ENCODE peak calls at places on chromosome 17, in seven cellular contexts. K is neural progenitor cell, Y is hepatocyte, Z is GM23338, P is HCT116, H is GM23248, I is PC-3. X is an unnamed sample.

GRCh38 chr17:55706808-55707773 is 15.6 kb downstream of the TMEM100 start:
- DNase-seq in K (peak; percentile 55), Y (no peak), Z (peak; percentile 51), P (no peak), H (no peak), I (no peak), X (no peak)

GRCh38 chr17:44187131-44187899 is 543 bp downstream of the TMUB2 start:
- DNase-seq in K (no peak), Y (no peak), Z (peak; percentile 74), P (no peak), H (peak; percentile 72), I (no peak), X (peak; percentile 26)

GRCh38 chr17:76736349-76737081 is 616 bp downstream of the SRSF2 start:
- DNase-seq in K (peak; percentile 91), Y (peak; percentile 90), Z (peak; percentile 63), P (no peak), H (peak; percentile 87), I (no peak), X (peak; percentile 40)

GRCh38 chr17:56679767-56680422 is 86.4 kb downstream of the NOG start:
- DNase-seq in K (no peak), Y (no peak), Z (no peak), P (no peak), H (peak; percentile 22), I (peak; percentile 80), X (no peak)

GRCh38 chr17:2982854-2983636 is 80.4 kb downstream of the OR1D5 start:
- DNase-seq in K (no peak), Y (peak; percentile 73), Z (no peak), P (no peak), H (peak; percentile 96), I (no peak), X (no peak)

GRCh38 chr17:69943058-69943457 is 132.0 kb upstream of the KCNJ16 start:
- DNase-seq in K (no peak), Y (no peak), Z (no peak), P (no peak), H (no peak), I (no peak), X (no peak)

GRCh38 chr17:28975031-28975430 is 23.7 kb upstream of the PHF12 start:
- DNase-seq in K (no peak), Y (no peak), Z (no peak), P (no peak), H (no peak), I (no peak), X (no peak)

GRCh38 chr17:77129568-77130301 is 11.0 kb upstream of the SEC14L1 start:
- DNase-seq in K (peak; percentile 64), Y (no peak), Z (no peak), P (no peak), H (peak; percentile 51), I (no peak), X (no peak)

GRCh38 chr17:81494984-81495383 is 17.6 kb downstream of the ACTG1 start:
- DNase-seq in K (peak; percentile 10), Y (no peak), Z (no peak), P (no peak), H (peak; percentile 48), I (peak; percentile 34), X (no peak)

GRCh38 chr17:79862771-79863440 is 23.7 kb upstream of the CBX4 start:
- DNase-seq in K (no peak), Y (no peak), Z (no peak), P (no peak), H (no peak), I (no peak), X (no peak)

GRCh38 chr17:60606036-60606435 is 6.0 kb downstream of the PPM1D start:
- DNase-seq in K (no peak), Y (no peak), Z (no peak), P (no peak), H (no peak), I (peak; percentile 36), X (no peak)

DNA sequence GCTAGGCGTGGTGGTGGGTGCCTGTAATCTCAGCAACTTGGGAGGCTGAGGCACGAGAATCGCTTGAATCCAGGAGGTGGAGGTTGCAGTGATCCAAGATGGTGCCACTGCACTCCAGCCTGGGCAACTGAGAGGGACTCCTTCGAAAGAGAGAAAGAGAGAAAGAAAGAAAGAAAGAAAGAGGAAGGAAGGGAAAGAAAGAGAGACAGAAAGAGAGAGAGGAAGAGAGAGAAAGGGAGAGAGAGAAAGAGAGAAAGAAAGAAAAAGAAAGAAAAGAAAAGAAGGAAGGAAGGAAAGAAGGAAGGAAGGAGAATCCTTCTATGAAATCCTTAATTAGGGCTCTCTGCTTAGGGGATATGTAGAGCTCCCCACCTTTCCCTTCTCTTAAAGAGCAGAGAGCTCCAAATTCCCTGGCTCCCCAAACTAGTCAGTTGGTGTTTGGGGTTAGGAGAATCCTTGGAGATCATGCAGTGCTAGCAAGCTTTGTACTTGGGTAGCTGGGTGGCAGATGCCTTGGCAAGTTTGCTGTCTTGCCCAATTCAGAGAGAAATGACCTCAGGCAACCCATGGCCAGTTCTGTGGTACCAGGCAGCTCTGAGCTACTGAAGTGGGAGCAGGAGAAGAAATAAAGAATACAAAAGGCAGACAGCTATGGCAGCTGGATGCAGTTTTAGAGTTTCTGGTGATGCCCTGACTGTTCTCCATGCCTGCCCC is 8.9 kb upstream of the HOXB13 start:
- DNase-seq in K (no peak), Y (no peak), Z (no peak), P (no peak), H (no peak), I (peak; percentile 40), X (no peak)
- TF ChIP-seq EZH2 in K (no peak), Y (no peak), Z (peak; percentile 52), P (no peak), H (no peak), I (no peak), X (no peak)

GRCh38 chr17:74101527-74101926 is 102.0 kb upstream of the RPL38 start:
- DNase-seq in K (no peak), Y (no peak), Z (no peak), P (no peak), H (no peak), I (no peak), X (no peak)

GRCh38 chr17:74097461-74098131 is 105.9 kb upstream of the RPL38 start:
- DNase-seq in K (no peak), Y (no peak), Z (no peak), P (no peak), H (no peak), I (no peak), X (no peak)

GRCh38 chr17:74098378-74099024 is 105.0 kb upstream of the RPL38 start:
- DNase-seq in K (no peak), Y (no peak), Z (no peak), P (no peak), H (no peak), I (no peak), X (no peak)

GRCh38 chr17:74096456-74096855 is 107.0 kb upstream of the RPL38 start:
- DNase-seq in K (no peak), Y (no peak), Z (no peak), P (no peak), H (no peak), I (no peak), X (no peak)

DNA sequence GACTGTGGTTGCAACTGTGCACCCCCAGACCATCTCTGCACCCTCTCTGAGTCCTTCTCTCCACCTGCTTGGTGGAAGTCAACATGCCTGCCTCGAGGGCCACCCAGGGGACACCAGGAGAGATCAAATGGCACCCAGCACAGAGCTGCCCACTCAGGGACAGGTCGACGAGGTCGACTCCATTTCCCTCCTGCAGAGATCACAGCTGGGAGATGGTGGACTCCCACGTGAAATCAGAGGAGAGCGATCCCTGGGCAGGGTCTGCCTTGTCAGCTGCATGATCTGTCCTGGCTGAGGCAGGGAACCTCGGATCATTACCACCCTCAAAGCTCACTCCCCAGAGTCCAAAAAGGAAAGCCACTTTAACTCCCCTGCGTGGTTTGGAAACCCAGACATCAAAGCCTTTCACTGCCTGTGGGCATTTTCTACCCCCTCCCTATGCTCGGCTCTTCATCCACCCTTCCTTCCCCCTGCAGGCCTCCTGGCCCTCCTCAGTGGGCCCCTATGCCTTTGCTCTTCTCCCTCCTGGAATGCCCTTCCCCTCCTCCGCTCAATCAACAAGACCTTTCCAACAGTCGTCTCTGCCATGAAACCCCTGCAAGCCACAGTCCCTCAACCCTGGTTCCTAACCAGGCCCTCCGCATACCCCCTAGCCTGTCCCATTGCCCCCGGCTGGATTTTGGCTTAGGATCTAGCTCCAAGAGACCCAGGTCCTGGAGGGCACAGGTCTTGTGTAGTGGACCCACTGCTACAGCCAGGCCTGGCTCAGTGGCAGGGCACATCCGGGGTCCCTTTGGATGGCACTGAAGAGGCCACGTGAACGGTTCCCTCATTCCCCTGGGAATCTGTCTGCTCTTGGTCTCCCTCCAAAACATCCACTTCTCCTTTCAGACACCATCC is 103.8 kb upstream of the RPL38 start:
- DNase-seq in K (no peak), Y (no peak), Z (no peak), P (no peak), H (no peak), I (no peak), X (no peak)
- TF ChIP-seq EZH2phosphoT487 in K (no peak), Y (no peak), Z (no peak), P (no peak), H (no peak), I (no peak), X (no peak)

GRCh38 chr17:72219136-72219823 is 98.5 kb downstream of the SOX9 start:
- DNase-seq in K (peak; percentile 91), Y (peak; percentile 36), Z (peak; percentile 82), P (no peak), H (peak; percentile 17), I (no peak), X (no peak)
- TF ChIP-seq EZH2 in K (no peak), Y (peak; percentile 38), Z (no peak), P (no peak), H (no peak), I (no peak), X (no peak)

DNA sequence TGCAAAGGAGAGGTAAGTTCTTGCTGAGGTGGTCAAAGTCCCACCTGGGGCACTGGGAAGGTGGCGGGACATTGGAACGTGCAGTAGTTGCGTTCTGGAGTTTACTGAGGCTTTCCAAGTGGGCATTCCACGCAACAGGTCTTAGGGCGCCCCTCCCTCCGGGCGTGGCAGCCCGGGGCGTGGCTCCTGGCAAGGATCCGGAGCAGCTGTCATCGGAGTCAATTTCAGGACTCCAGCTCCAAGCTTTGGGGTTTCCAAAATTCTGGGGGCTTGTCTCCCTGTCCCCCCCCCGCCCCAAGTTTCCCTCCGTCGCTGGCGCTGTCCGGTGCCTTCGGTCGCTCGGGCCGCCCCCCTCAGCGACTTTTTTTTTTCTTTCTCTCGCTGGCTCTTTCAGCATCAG is 43.1 kb upstream of the AMZ2 start:
- DNase-seq in K (no peak), Y (peak; percentile 36), Z (no peak), P (no peak), H (no peak), I (peak; percentile 61), X (no peak)
- TF ChIP-seq EZH2phosphoT487 in K (no peak), Y (no peak), Z (no peak), P (no peak), H (no peak), I (no peak), X (no peak)

GRCh38 chr17:50561796-50562195 is 1.3 kb downstream of the CACNA1G start:
- DNase-seq in K (no peak), Y (peak; percentile 33), Z (no peak), P (no peak), H (no peak), I (no peak), X (no peak)

GRCh38 chr17:50560185-50560824 is at the start of gene CACNA1G:
- DNase-seq in K (peak; percentile 98), Y (peak; percentile 95), Z (peak; percentile 98), P (peak; percentile 80), H (peak; percentile 95), I (peak; percentile 88), X (peak; percentile 88)

GRCh38 chr17:50559674-50560184 is 786 bp upstream of the CACNA1G start:
- DNase-seq in K (peak; percentile 88), Y (peak; percentile 85), Z (peak; percentile 98), P (peak; percentile 64), H (peak; percentile 83), I (peak; percentile 35), X (no peak)

GRCh38 chr17:50562266-50563094 is 2.0 kb downstream of the CACNA1G start:
- DNase-seq in K (no peak), Y (no peak), Z (peak; percentile 53), P (no peak), H (peak; percentile 37), I (no peak), X (no peak)

GRCh38 chr17:50560931-50561750 is 626 bp downstream of the CACNA1G start:
- DNase-seq in K (peak; percentile 66), Y (peak; percentile 36), Z (peak; percentile 55), P (no peak), H (peak; percentile 50), I (no peak), X (no peak)
- TF ChIP-seq EZH2 in K (peak; percentile 72), Y (no peak), Z (peak; percentile 74), P (no peak), H (peak; percentile 96), I (peak; percentile 99), X (peak; percentile 99)